ENCODE peak calls at places on chromosomes 4 and X, in eight cellular contexts. X is A549, V is HCT116, P is uterus, K is psoas muscle, S is SJCRH30, E is SK-N-SH, F is aorta. A is an unnamed sample.
A peak's percentile ranks its signal among the peaks of the same experiment; 100 is the strongest.

GRCh38 chr4:101785476-101785875 is 5.1 kb upstream of the BANK1 start:
- DNase-seq in X (no peak), S (no peak), F (no peak), V (no peak), E (no peak), K (no peak), P (no peak), A (no peak)

GRCh38 chr4:115453416-115453815 is 340.0 kb upstream of the NDST4 start:
- DNase-seq in P (no peak), K (no peak), X (no peak), V (no peak), S (no peak), E (no peak), F (no peak), A (no peak)

GRCh38 chr4:146054676-146055075 is 116.1 kb upstream of the ZNF827 start:
- DNase-seq in P (no peak), V (no peak), E (no peak), F (no peak), S (no peak), K (no peak), X (no peak), A (no peak)

GRCh38 chr4:152451496-152451895 is 84.4 kb downstream of the FBXW7 start:
- DNase-seq in V (no peak), P (no peak), S (no peak), X (no peak), E (no peak), F (no peak), K (no peak), A (no peak)

GRCh38 chr4:71270901-71271300 is 67.9 kb upstream of the SLC4A4 start:
- DNase-seq in V (peak; percentile 8), K (no peak), S (peak; percentile 41), P (no peak), X (peak; percentile 3), F (no peak), E (peak; percentile 1), A (no peak)

GRCh38 chrX:15947648-15948317 is 93.2 kb upstream of the AP1S2 start:
- DNase-seq in K (no peak), P (no peak), F (no peak), S (peak; percentile 7), X (no peak), E (no peak), V (no peak), A (no peak)

GRCh38 chr4:102163404-102164140 is 181.7 kb downstream of the SLC39A8 start:
- DNase-seq in V (no peak), P (no peak), F (no peak), X (no peak), K (no peak), E (no peak), S (no peak), A (no peak)

GRCh38 chr4:55866973-55867574 is 13.6 kb downstream of the EXOC1 start:
- DNase-seq in E (peak; percentile 36), V (peak; percentile 51), P (no peak), S (peak; percentile 83), F (no peak), K (no peak), X (peak; percentile 5), A (no peak)

GRCh38 chr4:159563257-159563656 is 460.4 kb downstream of the RAPGEF2 start:
- DNase-seq in X (no peak), K (no peak), F (no peak), E (no peak), P (no peak), S (no peak), V (no peak), A (no peak)

GRCh38 chrX:44305921-44306320 is 37.6 kb downstream of the EFHC2 start:
- DNase-seq in X (no peak), E (no peak), K (no peak), V (no peak), P (no peak), S (peak; percentile 2), F (no peak), A (no peak)

GRCh38 chr4:67533112-67533511 is 12.2 kb downstream of the CENPC start:
- DNase-seq in P (no peak), K (no peak), S (no peak), V (no peak), F (no peak), E (no peak), X (no peak), A (no peak)

GRCh38 chr4:108596389-108596788 is 24.0 kb upstream of the RPL34 start:
- DNase-seq in V (no peak), K (no peak), P (no peak), S (no peak), E (no peak), F (no peak), X (no peak), A (no peak)

GRCh38 chrX:24148118-24148517 is 1.4 kb upstream of the ZFX start:
- DNase-seq in X (no peak), V (no peak), P (no peak), S (no peak), E (no peak), K (no peak), F (no peak), A (no peak)

GRCh38 chr4:62661821-62662220 is 1461.7 kb downstream of the ADGRL3 start:
- DNase-seq in F (no peak), S (no peak), V (no peak), E (no peak), P (no peak), K (no peak), X (no peak), A (no peak)

GRCh38 chr4:34720563-34720962 is 1523.8 kb downstream of the ARAP2 start:
- DNase-seq in K (no peak), X (peak; percentile 3), F (no peak), V (peak; percentile 27), E (peak; percentile 1), P (no peak), S (peak; percentile 78), A (no peak)

DNA sequence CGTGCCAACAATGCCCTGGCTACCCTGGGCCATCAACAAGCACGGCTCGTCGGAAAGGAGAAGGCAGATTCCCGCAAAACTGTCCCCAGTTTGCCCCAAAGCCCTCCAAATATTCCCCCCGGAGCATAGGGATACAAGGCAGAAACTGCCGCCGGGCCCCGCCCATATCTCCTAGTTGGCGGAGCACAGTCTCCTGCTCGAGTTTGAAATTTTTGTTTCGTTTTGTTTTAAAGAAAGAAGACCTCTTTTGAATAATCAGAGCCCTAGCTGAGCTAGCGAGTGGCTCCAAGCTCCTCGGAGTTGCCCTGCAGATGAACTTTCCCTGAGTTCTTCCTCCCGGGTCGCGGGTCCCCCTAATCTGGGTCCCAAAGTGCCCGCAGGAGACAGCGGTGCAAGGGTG is 138.1 kb upstream of the ZIC3 start:
- DNase-seq in X (peak; percentile 2), V (no peak), F (no peak), S (no peak), P (no peak), K (no peak), E (no peak), A (no peak)
- H3K4me3 ChIP-seq in X (peak overlapping the region; percentile 52), V (no peak overlapping the region), F (peak overlapping the region; percentile 6), S (no peak overlapping the region), P (peak overlapping the region; percentile 24), K (peak overlapping the region; percentile 61), E (peak overlapping the region; percentile 54), A (peak overlapping the region; percentile 66)

GRCh38 chr4:130026185-130026584 is 930.2 kb downstream of the C4orf33 start:
- DNase-seq in P (no peak), S (no peak), V (no peak), X (no peak), E (no peak), K (no peak), F (no peak), A (no peak)
- H3K4me1 ChIP-seq in P (no peaks in the 10 kb centered on the region), S (no peaks in the 10 kb centered on the region), V (no peaks in the 10 kb centered on the region), X (no peaks in the 10 kb centered on the region), E (no peaks in the 10 kb centered on the region), K (no peaks in the 10 kb centered on the region), F (no peaks in the 10 kb centered on the region), A (no peaks in the 10 kb centered on the region)

GRCh38 chrX:40189018-40189417 is 91.3 kb upstream of the BCOR start:
- DNase-seq in V (no peak), K (no peak), E (no peak), S (no peak), F (no peak), P (no peak), X (no peak), A (no peak)
- H3K4me3 ChIP-seq in V (no peak overlapping the region), K (no peak overlapping the region), E (no peak overlapping the region), S (no peak overlapping the region), F (no peak overlapping the region), P (no peak overlapping the region), X (no peak overlapping the region), A (no peak overlapping the region)

GRCh38 chr4:8383016-8383415 is 57.5 kb downstream of the ACOX3 start:
- DNase-seq in P (no peak), X (no peak), S (no peak), V (no peak), F (peak; percentile 55), K (no peak), E (no peak), A (peak; percentile 14)
- H3K4me1 ChIP-seq in P (no peaks in the 10 kb centered on the region), X (peaks cover 9% of the 10 kb centered on the region), S (peaks cover 29% of the 10 kb centered on the region), V (no peaks in the 10 kb centered on the region), F (no peaks in the 10 kb centered on the region), K (peaks cover 19% of the 10 kb centered on the region), E (peaks cover 9% of the 10 kb centered on the region), A (peaks cover 70% of the 10 kb centered on the region)

GRCh38 chr4:142406051-142406549 is 440.0 kb downstream of the INPP4B start:
- DNase-seq in P (no peak), S (peak; percentile 88), V (no peak), F (no peak), K (no peak), X (no peak), E (no peak), A (no peak)

GRCh38 chr4:142402156-142402555 is 443.9 kb downstream of the INPP4B start:
- DNase-seq in F (no peak), X (no peak), P (no peak), V (no peak), S (no peak), K (no peak), E (no peak), A (no peak)

GRCh38 chr4:142402925-142403324 is 443.2 kb downstream of the INPP4B start:
- DNase-seq in X (no peak), S (peak; percentile 87), F (no peak), K (no peak), P (no peak), E (no peak), V (no peak), A (no peak)

GRCh38 chr4:142405021-142405991 is 440.8 kb downstream of the INPP4B start:
- DNase-seq in X (peak; percentile 9), S (peak; percentile 90), E (no peak), F (peak; percentile 55), P (peak; percentile 40), V (no peak), K (peak; percentile 15), A (peak; percentile 23)

DNA sequence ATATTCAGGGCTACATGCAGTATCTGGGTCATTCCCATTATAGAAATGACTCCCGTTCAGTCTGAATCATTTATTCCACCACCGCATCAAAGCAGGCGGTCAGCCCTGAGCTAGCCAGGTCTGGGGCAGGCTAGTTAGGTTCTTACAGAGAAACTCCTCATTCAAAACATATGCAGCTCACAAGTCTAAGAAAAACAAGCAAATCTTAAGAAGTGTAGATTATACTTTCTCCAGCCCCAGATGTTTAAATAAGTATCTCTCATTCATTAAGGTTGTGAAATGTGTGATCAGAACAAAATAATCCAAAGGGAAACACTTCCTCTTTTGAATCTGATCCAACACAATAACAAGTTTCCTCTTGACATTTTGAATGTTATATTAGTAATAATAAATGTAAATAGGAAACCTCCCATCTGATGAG is 441.9 kb downstream of the INPP4B start:
- DNase-seq in S (peak; percentile 70), E (no peak), F (peak; percentile 74), P (peak; percentile 20), K (peak; percentile 33), V (peak; percentile 82), X (peak; percentile 20), A (no peak)
- H3K4me3 ChIP-seq in S (peak overlapping the region; percentile 66), E (no peak overlapping the region), F (no peak overlapping the region), P (peak overlapping the region; percentile 37), K (peak overlapping the region; percentile 65), V (peak overlapping the region; percentile 61), X (peak overlapping the region; percentile 45), A (peak overlapping the region; percentile 68)

GRCh38 chr4:7656244-7656800 is 221.6 kb upstream of the PSAPL1 start:
- DNase-seq in S (no peak), P (no peak), X (no peak), V (no peak), K (no peak), F (peak; percentile 66), E (no peak), A (no peak)
- H3K4me1 ChIP-seq in S (peaks cover 4% of the 10 kb centered on the region), P (no peaks in the 10 kb centered on the region), X (no peaks in the 10 kb centered on the region), V (no peaks in the 10 kb centered on the region), K (no peaks in the 10 kb centered on the region), F (no peaks in the 10 kb centered on the region), E (peaks cover 28% of the 10 kb centered on the region), A (no peaks in the 10 kb centered on the region)